ENCODE peak calls at places on chromosomes 5 and 9, in five cellular contexts. H is OCI-M1, U is AG04450, I is AG09319, Q is WTC11. O is an unnamed sample.

GRCh38 chr5:132342291-132343180 is 27.0 kb upstream of the SLC22A5 start:
- DNase-seq in U (no peak), I (no peak), H (no peak), Q (no peak), O (no peak)

GRCh38 chr5:125317546-125317995 is 571.1 kb upstream of the ZNF608 start:
- DNase-seq in H (no peak), I (no peak), Q (no peak), U (no peak), O (no peak)

GRCh38 chr5:56158331-56158960 is 74.7 kb downstream of the ANKRD55 start:
- DNase-seq in I (no peak), Q (no peak), H (no peak), U (no peak), O (no peak)

GRCh38 chr5:168393773-168394172 is 92.5 kb upstream of the RARS1 start:
- DNase-seq in I (no peak), U (no peak), Q (no peak), H (no peak), O (no peak)

GRCh38 chr9:134526798-134527492 is 114.7 kb upstream of the COL5A1 start:
- DNase-seq in U (no peak), I (no peak), Q (no peak), H (no peak), O (no peak)

GRCh38 chr9:37910271-37910670 is 6.3 kb upstream of the SLC25A51 start:
- DNase-seq in I (no peak), U (no peak), Q (no peak), H (no peak), O (no peak)

GRCh38 chr5:24643880-24644279 is 898 bp downstream of the CDH10 start:
- DNase-seq in U (no peak), H (no peak), Q (no peak), I (no peak), O (no peak)

GRCh38 chr5:4584982-4585381 is 555.1 kb upstream of the ADAMTS16 start:
- DNase-seq in H (no peak), I (no peak), Q (no peak), U (no peak), O (peak)

GRCh38 chr5:134892282-134892681 is 12.6 kb upstream of the PCBD2 start:
- DNase-seq in I (no peak), H (no peak), Q (no peak), U (no peak), O (no peak)

GRCh38 chr9:15357050-15357653 is 50.1 kb upstream of the TTC39B start:
- DNase-seq in I (no peak), U (no peak), H (peak), Q (peak), O (no peak)

GRCh38 chr5:115389799-115390382 is 93.4 kb upstream of the CCDC112 start:
- DNase-seq in H (no peak), Q (peak), I (no peak), U (no peak), O (no peak)

GRCh38 chr9:130182090-130182909 is 10.1 kb downstream of the NCS1 start:
- DNase-seq in H (no peak), I (no peak), Q (no peak), U (no peak), O (no peak)

GRCh38 chr5:54403121-54403520 is 52.4 kb upstream of the HSPB3 start:
- DNase-seq in H (no peak), Q (no peak), U (no peak), I (no peak), O (no peak)

GRCh38 chr9:121372563-121373400 is 2.7 kb upstream of the STOM start:
- DNase-seq in Q (no peak), I (peak), U (peak), H (peak), O (no peak)

GRCh38 chr9:107919263-107919662 is 429.7 kb upstream of the KLF4 start:
- DNase-seq in H (no peak), U (no peak), Q (no peak), I (no peak), O (no peak)

GRCh38 chr9:109113892-109114609 is 5.7 kb downstream of the TMEM245 start:
- DNase-seq in H (peak), I (no peak), Q (no peak), U (no peak), O (no peak)

O was measured in retinal pigment epithelial cell.